ENCODE peak calls at places on chromosomes 11 and 22, in five cellular contexts. S is tibial nerve, U is HL-60, N is right lobe of liver, V is GM23338. G is an unnamed sample.

GRCh38 chr22:21652547-21653545 is 10.7 kb downstream of the SDF2L1 start:
- DNase-seq in S (no peak), U (no peak), N (no peak), V (peak; percentile 66), G (no peak)

GRCh38 chr11:108666373-108666772 is 1.5 kb downstream of the DDX10 start:
- DNase-seq in S (no peak), U (no peak), N (no peak), V (peak; percentile 48), G (no peak)

GRCh38 chr11:134662629-134663360 is 250.8 kb upstream of the B3GAT1 start:
- DNase-seq in S (no peak), U (no peak), N (no peak), V (no peak), G (no peak)

GRCh38 chr11:109426442-109426841 is 4.5 kb downstream of the C11orf87 start:
- DNase-seq in S (no peak), U (peak; percentile 1), N (no peak), V (peak; percentile 28), G (no peak)

GRCh38 chr11:99176430-99176829 is 155.7 kb downstream of the CNTN5 start:
- DNase-seq in S (no peak), U (no peak), N (no peak), V (no peak), G (no peak)

GRCh38 chr11:113447621-113448310 is 27.4 kb downstream of the DRD2 start:
- DNase-seq in S (no peak), U (no peak), N (no peak), V (no peak), G (no peak)

GRCh38 chr11:71249301-71249700 is 3.1 kb downstream of the SHANK2 start:
- DNase-seq in S (no peak), U (no peak), N (no peak), V (no peak), G (peak; percentile 51)

GRCh38 chr11:10500757-10501684 is 40.0 kb downstream of the RNF141 start:
- DNase-seq in S (no peak), U (no peak), N (no peak), V (no peak), G (no peak)

GRCh38 chr11:126630488-126630887 is 275.0 kb downstream of the ST3GAL4 start:
- DNase-seq in S (no peak), U (no peak), N (no peak), V (no peak), G (no peak)

GRCh38 chr22:36773935-36774334 is 2.0 kb downstream of the IFT27 start:
- DNase-seq in S (no peak), U (peak; percentile 46), N (no peak), V (peak; percentile 48), G (no peak)

GRCh38 chr11:107916671-107917241 is 11.5 kb upstream of the RAB39A start:
- DNase-seq in S (no peak), U (no peak), N (no peak), V (peak; percentile 73), G (no peak)

GRCh38 chr22:43127166-43127908 is 15.9 kb downstream of the MCAT start:
- DNase-seq in S (no peak), U (no peak), N (no peak), V (no peak), G (no peak)

GRCh38 chr22:48893288-48894063 is 934.2 kb downstream of the BRD1 start:
- DNase-seq in S (no peak), U (no peak), N (peak; percentile 23), V (no peak), G (peak; percentile 35)

GRCh38 chr22:38097557-38098409 is 12.7 kb downstream of the BAIAP2L2 start:
- DNase-seq in S (no peak), U (no peak), N (no peak), V (peak; percentile 94), G (no peak)

GRCh38 chr11:9941991-9942390 is 278.1 kb downstream of the SWAP70 start:
- DNase-seq in S (no peak), U (no peak), N (no peak), V (no peak), G (no peak)

GRCh38 chr11:6258571-6258998 is 1.1 kb upstream of the CCKBR start:
- DNase-seq in S (no peak), U (no peak), N (no peak), V (peak; percentile 71), G (no peak)

GRCh38 chr11:13109616-13110015 is 100.5 kb downstream of the RASSF10 start:
- DNase-seq in S (no peak), U (no peak), N (no peak), V (no peak), G (no peak)

GRCh38 chr11:121696177-121696863 is 243.6 kb upstream of the SORL1-AS1 start:
- DNase-seq in S (no peak), U (no peak), N (no peak), V (peak; percentile 26), G (no peak)

GRCh38 chr11:120186799-120187591 is 23.8 kb upstream of the OAF start:
- DNase-seq in S (no peak), U (no peak), N (no peak), V (no peak), G (peak; percentile 59)

GRCh38 chr11:2885017-2885675 is 429 bp downstream of the CDKN1C start:
- DNase-seq in S (no peak), U (no peak), N (no peak), V (peak; percentile 73), G (peak; percentile 85)

GRCh38 chr11:128891410-128891861 is 280 bp downstream of the KCNJ5 start:
- DNase-seq in S (no peak), U (no peak), N (no peak), V (peak; percentile 40), G (no peak)

GRCh38 chr11:27718346-27718852 is 18.1 kb upstream of the BDNF start:
- DNase-seq in S (no peak), U (no peak), N (no peak), V (peak; percentile 93), G (no peak)

GRCh38 chr11:8682219-8683114 is at the start of the genes RPL27A and TRIM66:
- DNase-seq in S (peak; percentile 97), U (peak; percentile 96), N (peak; percentile 99), V (peak; percentile 99), G (peak; percentile 99)

DNA sequence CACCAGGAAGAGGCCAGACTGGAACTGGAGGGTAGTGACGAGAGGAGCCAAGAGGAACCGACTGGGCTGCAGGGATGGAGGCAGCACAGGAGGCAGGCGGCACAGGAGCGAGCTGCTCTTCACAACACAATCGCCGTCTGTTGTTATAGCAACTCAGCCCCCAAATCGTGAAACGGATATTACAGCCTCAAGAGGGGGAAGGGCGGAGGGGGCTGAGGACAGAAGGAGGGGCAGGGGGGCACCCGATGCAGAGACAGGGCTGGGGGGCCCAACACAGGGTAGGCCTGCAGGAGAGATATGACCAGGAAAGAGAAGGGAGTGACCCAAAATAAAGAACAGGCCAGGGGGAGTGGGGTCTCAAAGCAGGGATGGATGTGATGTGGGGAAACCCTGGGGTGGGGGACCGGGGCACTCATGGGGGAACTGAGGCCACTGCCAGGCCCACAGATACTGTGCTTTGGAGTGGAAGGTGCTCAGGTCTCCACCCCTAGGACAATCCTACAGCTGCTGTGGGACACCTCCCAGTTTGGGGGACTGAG is 2.7 kb upstream of the NRXN2 start:
- DNase-seq in S (no peak), U (no peak), N (no peak), V (peak; percentile 52), G (peak; percentile 45)
- H3K27ac ChIP-seq in S (no peak overlapping the region), U (no peak overlapping the region), N (no peak overlapping the region), V (peak overlapping the region; percentile 59), G (no peak overlapping the region)

GRCh38 chr11:86569109-86569508 is 103.3 kb downstream of the ME3 start:
- DNase-seq in S (no peak), U (no peak), N (no peak), V (no peak), G (no peak)

GRCh38 chr11:86570457-86570856 is 102.0 kb downstream of the ME3 start:
- DNase-seq in S (no peak), U (no peak), N (no peak), V (no peak), G (no peak)

GRCh38 chr11:86574493-86575207 is 97.8 kb downstream of the ME3 start:
- DNase-seq in S (no peak), U (no peak), N (no peak), V (no peak), G (no peak)

GRCh38 chr11:86570020-86570419 is 102.4 kb downstream of the ME3 start:
- DNase-seq in S (no peak), U (no peak), N (no peak), V (no peak), G (no peak)

GRCh38 chr11:86571273-86571948 is 101.0 kb downstream of the ME3 start:
- DNase-seq in S (no peak), U (no peak), N (no peak), V (peak; percentile 94), G (no peak)
- TF ChIP-seq CTCF in S (no peak), U (peak; percentile 3), N (peak; percentile 42), V (peak; percentile 84), G (no peak)

GRCh38 chr11:83709434-83709833 is 423.3 kb upstream of the CCDC90B start:
- DNase-seq in S (no peak), U (no peak), N (no peak), V (no peak), G (no peak)

GRCh38 chr11:83715927-83716525 is 429.9 kb upstream of the CCDC90B start:
- DNase-seq in S (no peak), U (no peak), N (no peak), V (no peak), G (no peak)

GRCh38 chr11:83717551-83717950 is 431.4 kb upstream of the CCDC90B start:
- DNase-seq in S (no peak), U (no peak), N (peak; percentile 60), V (peak; percentile 26), G (no peak)

GRCh38 chr11:83711035-83711630 is 425.0 kb upstream of the CCDC90B start:
- DNase-seq in S (no peak), U (no peak), N (no peak), V (no peak), G (no peak)

DNA sequence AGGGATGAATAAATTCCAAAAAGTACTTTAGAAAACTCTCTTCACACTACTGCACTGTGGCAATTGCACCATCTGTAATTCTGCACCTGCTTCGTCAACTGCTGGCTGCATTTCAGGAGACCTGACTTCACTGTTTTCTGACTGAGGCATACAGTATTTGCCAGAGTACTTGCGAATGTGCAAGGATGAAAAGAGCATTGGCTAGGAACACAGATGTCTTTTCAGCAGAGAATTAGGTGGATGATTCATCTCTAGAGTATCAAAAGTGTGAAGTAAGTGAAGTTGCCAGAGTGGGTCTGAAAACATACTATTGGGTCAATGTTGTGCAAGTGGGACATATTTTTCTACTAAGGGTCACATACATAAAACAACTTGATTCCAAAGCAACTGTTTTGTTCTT is 427.5 kb upstream of the CCDC90B start:
- DNase-seq in S (no peak), U (no peak), N (no peak), V (no peak), G (no peak)
- H3K27ac ChIP-seq in S (no peak overlapping the region), U (no peak overlapping the region), N (no peak overlapping the region), V (no peak overlapping the region), G (no peak overlapping the region)

DNA sequence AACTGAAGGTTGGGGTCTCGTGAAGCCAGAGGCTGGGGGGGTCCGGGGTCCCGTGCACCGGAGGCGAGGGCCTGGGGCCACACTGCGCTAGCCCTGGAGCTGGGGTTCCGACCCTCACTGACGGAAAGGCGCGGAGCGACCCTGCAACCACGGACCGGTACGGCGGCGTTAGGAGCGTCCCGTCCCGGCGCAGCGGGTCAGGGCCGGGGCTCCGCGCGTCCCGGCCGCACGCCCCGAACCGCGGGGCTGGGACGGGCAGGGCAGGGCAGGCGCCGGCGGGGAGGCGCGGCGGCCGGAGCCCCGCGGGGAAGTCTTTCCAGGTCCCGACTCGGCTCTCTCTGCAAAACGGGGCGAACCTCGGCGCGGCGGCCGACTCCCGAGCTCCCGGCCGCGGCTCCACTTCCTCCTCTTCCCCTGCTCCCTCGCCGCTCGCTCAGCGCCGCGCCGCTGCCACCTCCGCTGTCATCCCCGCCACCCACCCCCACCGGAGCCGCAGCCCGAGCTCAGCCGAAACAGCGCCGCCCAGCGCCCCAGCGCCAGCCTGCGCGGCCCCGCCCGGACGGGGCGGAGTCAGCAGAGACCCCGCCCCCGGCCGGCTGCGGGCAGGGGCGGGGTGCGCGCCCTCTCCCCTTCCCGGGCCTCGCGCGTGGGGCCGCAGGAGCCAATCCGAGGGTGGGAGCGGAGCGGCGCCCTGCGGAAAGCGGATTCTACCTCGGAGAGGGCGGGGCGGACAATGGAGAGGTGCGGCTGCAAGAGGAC is at the start of gene GDPD5:
- DNase-seq in S (peak; percentile 60), U (peak; percentile 80), N (peak; percentile 85), V (peak; percentile 92), G (peak; percentile 92)
- TF ChIP-seq CTCF in S (peak; percentile 74), U (no peak), N (peak; percentile 63), V (peak; percentile 58), G (peak; percentile 46)